ENCODE peak calls at places on chromosomes 3 and 15, in five cellular contexts. Y, Z, W, B and U are unnamed samples.

GRCh38 chr3:122697952-122698625 is 17.4 kb downstream of the PARP14 start:
- DNase-seq in Y (no peak), Z (peak), W (no peak), B (no peak), U (no peak)

GRCh38 chr15:29568840-29569532 is 253.3 kb downstream of the TJP1 start:
- DNase-seq in Y (no peak), Z (no peak), W (peak), B (no peak), U (no peak)

GRCh38 chr15:49082960-49083359 is 36.7 kb upstream of the SECISBP2L start:
- DNase-seq in Y (no peak), Z (no peak), W (no peak), B (no peak), U (no peak)

GRCh38 chr3:118501152-118501551 is 533.5 kb downstream of the IGSF11 start:
- DNase-seq in Y (no peak), Z (no peak), W (peak), B (no peak), U (no peak)

GRCh38 chr15:77631790-77632551 is 741 bp downstream of the LINGO1 start:
- DNase-seq in Y (no peak), Z (no peak), W (peak), B (no peak), U (peak)

GRCh38 chr15:59892995-59893394 is 111.1 kb upstream of the FOXB1 start:
- DNase-seq in Y (no peak), Z (no peak), W (peak), B (peak), U (no peak)

GRCh38 chr3:171967932-171968678 is 71.3 kb upstream of the FNDC3B start:
- DNase-seq in Y (no peak), Z (no peak), W (no peak), B (no peak), U (no peak)

GRCh38 chr3:79517766-79518413 is 249.9 kb downstream of the ROBO1 start:
- DNase-seq in Y (no peak), Z (no peak), W (peak), B (peak), U (no peak)

GRCh38 chr3:123636431-123636841 is 51.6 kb upstream of the HACD2 start:
- DNase-seq in Y (no peak), Z (no peak), W (peak), B (peak), U (no peak)